ENCODE peak calls at places on chromosomes 12 and 14, in six cellular contexts. C is H9, E is IMR-90, P is H1, F is mesenchymal stem cell, I is neuronal stem cell. O is an unnamed sample.
A peak's percentile ranks its signal among the peaks of the same experiment; 100 is the strongest.

GRCh38 chr14:81132492-81132891 is 88.3 kb downstream of the GTF2A1 start:
- DNase-seq in F (no peak), P (no peak), E (no peak), I (no peak), C (no peak), O (no peak)

GRCh38 chr14:20628063-20628854 is 13.2 kb downstream of the OR6S1 start:
- DNase-seq in P (no peak), F (no peak), C (no peak), I (no peak), E (no peak), O (peak; percentile 62)

GRCh38 chr14:103107455-103107854 is 12.9 kb downstream of the EXOC3L4 start:
- DNase-seq in E (no peak), P (no peak), I (no peak), F (no peak), C (no peak), O (no peak)

GRCh38 chr12:15599266-15600037 is 189.7 kb downstream of the EPS8 start:
- DNase-seq in E (peak; percentile 81), P (no peak), F (no peak), I (no peak), C (no peak), O (no peak)

GRCh38 chr12:103858953-103859601 is 18.0 kb upstream of the NT5DC3 start:
- DNase-seq in E (peak; percentile 98), F (peak; percentile 95), P (no peak), I (no peak), C (no peak), O (peak; percentile 15)

GRCh38 chr14:39374846-39375245 is 57.4 kb downstream of the FBXO33 start:
- DNase-seq in P (no peak), C (no peak), F (peak; percentile 43), I (no peak), E (peak; percentile 74), O (no peak)

GRCh38 chr12:103326190-103326589 is 169.6 kb downstream of the C12orf42 start:
- DNase-seq in C (peak; percentile 43), E (no peak), P (no peak), I (peak; percentile 4), F (no peak), O (peak; percentile 65)

GRCh38 chr12:6953417-6954315 is 2.5 kb downstream of the PTPN6 start:
- DNase-seq in F (peak; percentile 54), P (no peak), E (no peak), I (no peak), C (no peak), O (no peak)

GRCh38 chr12:13179159-13180074 is 17.1 kb upstream of the EMP1 start:
- DNase-seq in C (peak; percentile 80), E (peak; percentile 37), F (peak; percentile 41), P (peak; percentile 80), I (no peak), O (peak; percentile 60)

GRCh38 chr14:64762044-64763034 is 58.1 kb downstream of the PLEKHG3 start:
- DNase-seq in F (peak; percentile 91), C (no peak), E (peak; percentile 96), I (no peak), P (no peak), O (no peak)

GRCh38 chr14:65303185-65303901 is 109.2 kb upstream of the FUT8 start:
- DNase-seq in E (peak; percentile 37), F (no peak), I (no peak), P (no peak), C (no peak), O (no peak)

GRCh38 chr14:25090716-25091454 is 40.9 kb upstream of the STXBP6 start:
- DNase-seq in E (peak; percentile 66), C (no peak), I (peak; percentile 17), P (no peak), F (peak; percentile 39), O (peak; percentile 83)

GRCh38 chr12:18139254-18139653 is 49.3 kb upstream of the RERGL start:
- DNase-seq in I (no peak), C (no peak), P (no peak), E (no peak), F (no peak), O (no peak)

GRCh38 chr12:18345021-18345735 is 83.9 kb downstream of the PIK3C2G start:
- DNase-seq in I (no peak), E (no peak), C (no peak), F (peak; percentile 34), P (no peak), O (no peak)

GRCh38 chr12:112584266-112584722 is 165.5 kb downstream of the PTPN11 start:
- DNase-seq in E (no peak), P (peak; percentile 69), F (no peak), C (peak; percentile 88), I (no peak), O (peak; percentile 73)

GRCh38 chr12:83666690-83667089 is 980.0 kb downstream of the TMTC2 start:
- DNase-seq in I (no peak), F (no peak), C (no peak), P (no peak), E (no peak), O (no peak)

GRCh38 chr14:99644723-99645544 is at the start of gene HHIPL1:
- DNase-seq in P (peak; percentile 70), C (no peak), I (no peak), E (peak; percentile 17), F (peak; percentile 22), O (peak; percentile 27)

DNA sequence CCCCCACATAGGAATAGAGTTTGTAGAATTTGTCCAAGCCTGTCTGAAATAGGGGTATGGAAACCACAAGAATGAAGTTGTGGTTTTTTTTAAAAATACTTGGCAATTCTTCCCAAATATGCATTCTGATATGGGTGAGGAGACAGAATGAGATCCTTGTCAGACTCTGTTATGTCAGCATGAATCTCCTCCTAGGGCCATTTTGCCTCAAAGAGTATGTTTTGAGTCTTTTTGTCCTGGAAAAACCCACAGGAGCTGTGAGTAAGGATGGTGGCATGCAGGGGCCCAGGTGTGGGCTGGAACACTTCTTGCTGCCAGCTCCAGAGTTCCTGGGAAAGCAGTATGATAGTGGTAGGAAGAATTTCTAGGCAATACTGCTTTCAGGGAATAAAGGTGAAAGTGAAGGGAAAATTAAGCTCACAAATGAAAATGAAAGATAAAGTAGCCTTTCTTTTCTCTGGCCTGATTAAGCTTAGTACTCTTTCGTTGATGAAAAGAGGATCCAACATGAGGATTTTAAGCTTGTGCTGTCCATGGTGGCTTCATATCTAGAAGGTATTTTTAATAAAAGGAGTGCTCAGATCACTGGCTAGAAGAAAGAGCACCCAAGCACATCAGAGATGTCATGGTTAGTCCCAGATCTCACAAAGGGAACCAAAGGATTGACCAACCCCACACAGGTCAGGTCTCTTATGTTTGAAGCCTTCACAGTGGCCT is 130.8 kb downstream of the LLPH start:
- DNase-seq in P (no peak), C (no peak), I (no peak), F (no peak), E (peak; percentile 65), O (no peak)
- H2BK5ac ChIP-seq in P (no peak overlapping the region), C (no peak overlapping the region), I (no peak overlapping the region), F (no peak overlapping the region), E (no peak overlapping the region), O (no peak overlapping the region)

DNA sequence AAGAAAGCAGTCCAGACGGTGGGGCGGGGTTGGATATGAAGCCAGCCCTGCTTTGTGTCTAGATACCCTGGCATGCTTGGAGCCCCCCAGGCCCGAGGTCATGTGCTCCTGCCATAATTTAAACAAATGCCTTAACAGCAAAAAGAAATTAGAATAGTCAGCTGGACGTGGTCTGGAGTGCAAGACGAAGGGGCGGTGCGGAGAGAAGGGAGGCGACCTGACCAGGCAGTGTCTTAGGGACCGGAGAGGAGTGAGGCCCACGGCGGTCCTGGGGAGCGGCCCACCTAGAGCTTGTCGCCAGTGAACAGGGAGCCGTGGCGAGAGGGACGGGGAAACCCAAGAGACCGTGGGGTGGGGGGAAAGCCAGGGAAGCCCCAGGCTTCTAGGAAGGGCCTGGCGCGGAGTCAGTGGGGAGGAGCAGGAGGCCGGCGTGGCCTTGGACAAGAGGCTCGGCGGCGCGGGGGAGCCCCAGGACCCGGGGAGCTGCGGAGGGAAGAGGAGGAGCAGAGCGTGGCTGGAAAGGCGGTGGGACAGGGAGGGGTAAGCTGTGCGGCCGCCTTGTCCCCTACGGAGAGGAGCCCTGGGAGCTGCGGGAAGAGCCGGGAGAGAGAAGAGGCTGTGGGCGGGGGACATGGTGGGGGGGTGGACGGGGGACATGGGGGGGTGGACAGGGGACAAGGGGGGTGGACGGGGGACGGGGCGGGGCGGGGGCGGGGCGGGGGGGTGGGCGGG is 118.5 kb upstream of the C14orf180 start:
- DNase-seq in I (peak; percentile 48), P (peak; percentile 77), E (no peak), C (peak; percentile 73), F (no peak), O (peak; percentile 24)
- H3K27me3 ChIP-seq in I (peaks cover 8% of the 10 kb centered on the region), P (peaks cover 28% of the 10 kb centered on the region), E (no peaks in the 10 kb centered on the region), C (peaks cover 12% of the 10 kb centered on the region), F (peaks cover 45% of the 10 kb centered on the region), O (peaks cover 11% of the 10 kb centered on the region)

DNA sequence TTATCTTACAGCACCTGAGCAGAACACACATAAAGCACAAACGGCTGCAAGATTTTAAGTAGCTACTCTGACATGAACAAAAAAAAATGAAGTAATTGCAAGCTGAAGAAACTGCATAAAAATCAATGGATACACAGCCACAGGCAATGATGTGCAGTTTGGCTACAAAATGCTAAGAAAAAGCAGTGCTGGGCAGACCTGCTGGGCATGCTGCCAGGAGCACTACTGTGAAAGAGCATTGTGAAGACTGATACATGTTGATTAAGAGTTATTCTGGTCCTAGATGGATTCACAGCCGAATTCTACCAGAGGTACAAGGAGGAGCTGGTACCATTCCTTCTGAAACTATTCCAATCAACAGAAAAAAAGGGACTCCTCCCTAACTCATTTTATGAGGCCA is 20.1 kb upstream of the RTN1 start:
- DNase-seq in E (no peak), I (no peak), F (no peak), P (no peak), C (no peak), O (no peak)
- H2BK15ac ChIP-seq in E (no peak overlapping the region), I (no peak overlapping the region), F (no peak overlapping the region), P (no peak overlapping the region), C (no peak overlapping the region), O (no peak overlapping the region)

DNA sequence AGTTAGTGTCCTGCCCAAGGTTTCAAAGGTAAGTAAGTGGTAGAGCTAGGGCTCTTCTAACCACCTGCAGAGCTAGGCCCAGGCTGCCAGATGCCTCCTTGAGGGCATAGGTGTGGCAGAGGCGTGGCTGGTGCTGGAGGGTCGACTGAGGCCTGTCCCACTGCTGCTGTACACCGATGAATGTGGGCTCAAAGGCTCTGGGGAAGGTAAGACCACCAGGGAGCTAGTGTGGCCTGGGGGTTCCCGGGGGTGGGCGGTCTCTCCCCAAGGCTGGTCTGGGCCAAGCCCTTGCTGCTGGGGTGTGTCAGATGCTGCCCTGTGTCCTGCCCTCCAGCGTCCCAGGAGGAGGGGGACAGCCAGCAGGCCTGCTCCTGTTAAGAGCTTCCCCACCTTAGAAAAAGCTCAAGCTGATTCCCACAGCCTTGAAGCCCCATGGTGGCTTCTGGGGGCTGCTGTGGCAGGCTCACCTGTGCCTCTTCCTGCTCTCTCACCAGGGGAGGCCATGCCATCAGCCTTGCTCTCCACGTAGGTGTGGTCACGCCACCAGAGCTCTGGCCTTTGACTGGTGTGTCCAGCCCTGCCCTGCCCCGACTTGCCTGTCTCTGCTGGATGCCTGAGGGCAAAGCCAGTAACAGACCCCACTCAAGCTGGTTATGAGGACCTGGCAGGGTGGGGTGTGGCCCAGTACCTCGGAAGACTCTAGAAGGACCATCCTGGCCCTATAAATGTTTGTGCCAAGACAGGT is 36.8 kb downstream of the SH2B3 start:
- DNase-seq in I (no peak), C (peak; percentile 36), P (no peak), E (no peak), F (no peak), O (no peak)
- H2BK5ac ChIP-seq in I (no peak overlapping the region), C (no peak overlapping the region), P (no peak overlapping the region), E (no peak overlapping the region), F (no peak overlapping the region), O (no peak overlapping the region)

DNA sequence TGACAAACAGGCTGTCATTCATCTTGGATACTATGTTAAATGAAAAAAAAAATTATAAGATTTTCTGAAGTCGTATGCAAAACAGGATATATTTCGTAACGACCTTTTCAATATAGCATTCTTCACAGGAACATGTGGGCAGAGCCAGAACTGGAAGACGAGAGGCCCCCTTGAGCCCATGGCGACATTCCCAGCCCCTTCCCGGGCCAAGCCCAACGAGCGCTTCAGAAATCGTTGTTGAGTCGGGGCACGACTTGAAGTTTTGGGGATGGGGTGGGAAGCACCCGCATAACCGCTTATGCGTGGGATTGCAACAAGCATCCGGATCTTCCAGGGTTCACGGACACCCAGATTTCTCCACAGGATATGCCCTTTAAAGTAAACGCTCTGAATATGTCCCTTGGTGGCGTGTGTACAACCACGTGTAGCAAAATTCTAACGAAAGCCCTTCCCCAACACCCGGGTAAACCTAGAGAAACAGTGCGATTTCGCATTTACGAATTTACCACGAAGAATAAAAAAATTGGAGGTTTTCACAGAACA is 735 bp downstream of the C14orf39 start:
- DNase-seq in P (no peak), E (no peak), C (no peak), F (no peak), I (no peak), O (peak; percentile 22)
- H3K27me3 ChIP-seq in P (peaks cover 29% of the 10 kb centered on the region), E (peaks cover 9% of the 10 kb centered on the region), C (no peaks in the 10 kb centered on the region), F (peaks cover 66% of the 10 kb centered on the region), I (peaks cover 3% of the 10 kb centered on the region), O (no peaks in the 10 kb centered on the region)

O was measured in mesendoderm.